ENCODE peak calls at places on chromosomes 7 and 10, in nine cellular contexts. Y is Calu3, S is brain microvascular endothelial cell, J is cardiac fibroblast, L is fibroblast of lung, F is heart right ventricle, X is ascending aorta, P is nephron progenitor cell, T is suprapubic skin. I is an unnamed sample.

GRCh38 chr10:116796469-116796868 is 52.8 kb upstream of the ENO4 start:
- DNase-seq in Y (no peak), F (no peak), X (no peak), J (no peak), S (no peak), P (no peak), T (no peak), L (no peak), I (no peak)

GRCh38 chr10:75717126-75717916 is 285.9 kb downstream of the LRMDA start:
- DNase-seq in J (peak; percentile 2), L (no peak), Y (no peak), T (no peak), P (no peak), F (no peak), X (no peak), S (no peak), I (no peak)

GRCh38 chr7:97025983-97026704 is 1.5 kb upstream of the DLX5 start:
- DNase-seq in S (no peak), J (no peak), L (no peak), T (no peak), P (peak; percentile 26), X (no peak), Y (no peak), F (no peak), I (no peak)

GRCh38 chr10:125840955-125841354 is 17.6 kb downstream of the BCCIP start:
- DNase-seq in Y (no peak), T (no peak), L (peak; percentile 47), S (no peak), J (peak; percentile 29), X (no peak), F (no peak), P (no peak), I (no peak)

GRCh38 chr10:47240173-47240572 is 59.8 kb upstream of the GDF10 start:
- DNase-seq in T (no peak), Y (no peak), P (no peak), X (no peak), L (no peak), J (no peak), F (no peak), S (no peak), I (no peak)

GRCh38 chr7:64618785-64619456 is 47.0 kb upstream of the ZNF107 start:
- DNase-seq in X (no peak), P (no peak), S (peak; percentile 47), F (no peak), L (peak; percentile 38), T (no peak), Y (peak; percentile 22), J (peak; percentile 78), I (no peak)

GRCh38 chr10:132665946-132666732 is 119.8 kb downstream of the NKX6-2 start:
- DNase-seq in P (no peak), J (peak; percentile 97), S (peak; percentile 85), Y (no peak), L (peak; percentile 95), F (no peak), T (no peak), X (no peak), I (no peak)

GRCh38 chr7:115015619-115016018 is 93.7 kb downstream of the MDFIC start:
- DNase-seq in F (no peak), Y (no peak), X (no peak), L (peak; percentile 74), S (peak; percentile 91), P (no peak), J (peak; percentile 28), T (no peak), I (no peak)

GRCh38 chr7:97835296-97836138 is 36.7 kb downstream of the ASNS start:
- DNase-seq in S (peak; percentile 71), Y (peak; percentile 62), X (peak; percentile 72), T (no peak), P (peak; percentile 75), F (peak; percentile 27), L (peak; percentile 39), J (peak; percentile 81), I (no peak)

GRCh38 chr10:21702633-21703111 is 168.6 kb downstream of the MLLT10 start:
- DNase-seq in F (no peak), T (no peak), L (no peak), P (no peak), Y (no peak), X (no peak), S (no peak), J (no peak), I (no peak)

GRCh38 chr10:86261933-86262665 is 104.5 kb downstream of the GRID1 start:
- DNase-seq in Y (peak; percentile 60), F (no peak), T (peak; percentile 62), S (no peak), X (peak; percentile 58), J (no peak), P (peak; percentile 26), L (no peak), I (no peak)

GRCh38 chr10:9254353-9254752 is 1199.9 kb downstream of the GATA3 start:
- DNase-seq in T (no peak), L (peak; percentile 72), S (no peak), X (no peak), P (no peak), J (peak; percentile 17), F (no peak), Y (no peak), I (no peak)

DNA sequence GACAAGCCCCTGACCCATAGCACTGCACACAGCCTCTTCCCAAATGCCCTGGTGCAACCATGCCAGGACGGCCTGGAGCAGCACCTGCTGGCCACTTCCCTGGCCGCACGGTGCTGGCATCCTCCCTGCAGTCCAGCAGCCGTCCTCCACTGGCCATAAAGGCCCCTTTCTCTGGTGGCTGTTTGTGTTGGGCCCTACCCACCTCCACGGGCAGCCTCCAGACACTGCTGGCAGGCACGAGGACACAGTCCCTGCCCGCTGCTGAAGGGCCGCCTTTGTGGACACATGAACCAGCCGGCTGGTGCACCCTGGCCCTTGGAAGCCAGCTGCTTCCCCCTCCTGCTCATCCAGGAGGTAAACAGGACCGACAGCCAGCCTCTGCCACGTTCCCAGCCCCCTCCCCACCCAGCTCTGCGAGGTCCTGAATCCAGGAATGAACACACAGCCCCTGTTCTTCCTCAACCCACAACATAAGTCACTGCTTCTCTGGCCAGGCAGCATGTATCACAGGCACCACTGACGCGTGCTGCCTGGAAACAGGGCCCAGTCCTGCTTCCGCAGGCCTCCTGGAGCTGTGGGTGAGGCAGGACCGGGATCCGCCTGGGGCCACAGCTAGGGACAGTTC is 43.8 kb downstream of the SPOCK2 start:
- DNase-seq in J (no peak), X (peak; percentile 78), Y (peak; percentile 64), S (no peak), L (peak; percentile 49), T (peak; percentile 63), F (peak; percentile 41), P (no peak), I (no peak)
- TF ChIP-seq CTCF in J (peak; percentile 27), X (peak; percentile 78), Y (peak; percentile 48), S (peak; percentile 64), L (peak; percentile 42), T (no peak), F (peak; percentile 60), P (no peak), I (no peak)

GRCh38 chr7:148967032-148967372 is 61.3 kb downstream of the PDIA4 start:
- DNase-seq in S (no peak), P (no peak), Y (no peak), J (no peak), T (no peak), X (no peak), L (no peak), F (no peak), I (no peak)
- TF ChIP-seq CTCF in S (no peak), P (no peak), Y (no peak), J (no peak), T (no peak), X (no peak), L (no peak), F (no peak), I (no peak)

GRCh38 chr7:19094971-19095370 is 22.5 kb downstream of the TWIST1 start:
- DNase-seq in F (no peak), Y (no peak), P (no peak), X (no peak), S (no peak), J (no peak), L (no peak), T (no peak), I (no peak)

GRCh38 chr7:19095461-19095860 is 22.0 kb downstream of the TWIST1 start:
- DNase-seq in P (no peak), S (no peak), J (no peak), F (no peak), T (no peak), Y (no peak), X (no peak), L (no peak), I (no peak)

GRCh38 chr7:19091871-19092270 is 25.6 kb downstream of the TWIST1 start:
- DNase-seq in J (no peak), L (no peak), T (no peak), F (no peak), X (no peak), S (no peak), Y (no peak), P (no peak), I (no peak)

GRCh38 chr7:19089378-19089777 is 28.1 kb downstream of the TWIST1 start:
- DNase-seq in F (no peak), J (no peak), P (no peak), S (no peak), T (no peak), X (no peak), Y (no peak), L (no peak), I (no peak)

GRCh38 chr7:19090526-19090925 is 26.9 kb downstream of the TWIST1 start:
- DNase-seq in J (no peak), T (no peak), L (no peak), P (no peak), Y (no peak), S (no peak), X (no peak), F (no peak), I (no peak)
- TF ChIP-seq CTCF in J (no peak), T (no peak), L (no peak), P (no peak), Y (no peak), S (no peak), X (no peak), F (no peak), I (no peak)

DNA sequence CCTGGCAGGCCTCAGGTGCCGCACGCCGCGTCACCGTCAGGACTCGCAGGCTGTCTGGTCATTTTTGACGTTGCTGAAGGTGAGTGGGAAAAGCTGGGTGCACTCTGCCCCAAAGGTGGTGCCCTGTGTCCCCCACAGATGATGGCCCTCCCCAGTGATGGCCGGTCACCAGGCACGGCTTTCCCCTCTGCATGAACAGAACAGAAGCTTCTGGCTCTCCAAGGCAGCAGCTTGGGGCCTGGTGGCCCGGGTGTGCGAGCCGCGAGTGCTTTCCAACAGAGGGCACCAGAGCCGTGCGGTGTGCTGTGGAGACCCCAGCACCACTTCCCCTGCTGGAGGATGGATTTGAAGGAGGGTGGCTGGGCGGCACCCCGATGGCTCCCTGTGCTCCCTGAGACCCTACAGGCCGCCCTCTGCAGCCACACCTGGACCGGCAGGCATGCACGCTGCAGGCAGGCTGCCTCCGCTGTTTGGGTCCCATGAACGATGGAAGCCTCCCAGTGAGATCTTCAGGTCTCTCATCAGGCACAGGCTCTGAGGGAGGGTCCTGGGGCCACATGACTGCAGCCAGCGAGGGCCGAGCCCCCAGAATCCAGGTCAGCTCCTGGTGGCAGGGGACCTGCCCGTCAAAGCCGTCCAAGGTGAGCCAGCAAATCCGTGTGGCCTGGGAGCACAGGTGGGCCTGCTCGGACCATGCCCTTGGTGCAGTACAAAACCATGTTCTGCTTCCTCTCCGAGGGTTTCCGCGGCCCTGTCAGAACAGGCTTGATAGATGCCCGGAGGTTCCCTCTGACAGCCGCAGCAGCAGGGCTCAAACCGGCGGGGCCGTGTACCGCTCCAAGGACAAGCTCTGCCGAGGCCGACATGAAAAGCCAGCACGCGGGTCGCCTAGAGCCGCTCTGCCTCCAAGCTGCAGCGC is 195.4 kb downstream of the EBF3 start:
- DNase-seq in L (no peak), T (peak; percentile 44), F (no peak), J (no peak), Y (no peak), P (peak; percentile 30), X (peak; percentile 40), S (no peak), I (no peak)
- TF ChIP-seq CTCF in L (no peak), T (no peak), F (no peak), J (no peak), Y (no peak), P (peak; percentile 29), X (no peak), S (no peak), I (no peak)